ENCODE peak calls at places on chromosome 17, in four cellular contexts. One of them, this sample, is unnamed.

GRCh38 chr17:38562215-38562569 is 43.6 kb downstream of the SRCIN1 start:
- DNase-seq in stimulated activated CD4-positive, alpha-beta T cell treated with anti-CD3 and anti-CD28 coated beads, Interleukin-15, amount 100 ng/mL, for 24 hours: peak
- DNase-seq in Caco-2: no peak
- DNase-seq in AG08396: no peak
- DNase-seq in this sample: no peak

GRCh38 chr17:8935194-8935593 is 30.3 kb downstream of the PIK3R5 start:
- DNase-seq in AG08396: no peak
- DNase-seq in Caco-2: no peak
- DNase-seq in stimulated activated CD4-positive, alpha-beta T cell treated with anti-CD3 and anti-CD28 coated beads, Interleukin-15, amount 100 ng/mL, for 24 hours: peak
- DNase-seq in this sample: no peak

GRCh38 chr17:46943218-46943510 is 20.2 kb downstream of the GOSR2 start:
- DNase-seq in Caco-2: no peak
- DNase-seq in stimulated activated CD4-positive, alpha-beta T cell treated with anti-CD3 and anti-CD28 coated beads, Interleukin-15, amount 100 ng/mL, for 24 hours: no peak
- DNase-seq in AG08396: no peak
- DNase-seq in this sample: no peak

GRCh38 chr17:48804936-48805411 is 12.1 kb downstream of the TTLL6 start:
- DNase-seq in stimulated activated CD4-positive, alpha-beta T cell treated with anti-CD3 and anti-CD28 coated beads, Interleukin-15, amount 100 ng/mL, for 24 hours: peak
- DNase-seq in AG08396: peak
- DNase-seq in Caco-2: peak
- DNase-seq in this sample: peak

GRCh38 chr17:37885136-37885535 is 39.1 kb upstream of the TBC1D3K start:
- DNase-seq in Caco-2: no peak
- DNase-seq in stimulated activated CD4-positive, alpha-beta T cell treated with anti-CD3 and anti-CD28 coated beads, Interleukin-15, amount 100 ng/mL, for 24 hours: no peak
- DNase-seq in AG08396: no peak
- DNase-seq in this sample: no peak

GRCh38 chr17:40121191-40121885 is 433 bp upstream of the MSL1 start:
- DNase-seq in Caco-2: no peak
- DNase-seq in stimulated activated CD4-positive, alpha-beta T cell treated with anti-CD3 and anti-CD28 coated beads, Interleukin-15, amount 100 ng/mL, for 24 hours: peak
- DNase-seq in AG08396: peak
- DNase-seq in this sample: peak

GRCh38 chr17:42964161-42964932 is at the start of gene AARSD1:
- DNase-seq in stimulated activated CD4-positive, alpha-beta T cell treated with anti-CD3 and anti-CD28 coated beads, Interleukin-15, amount 100 ng/mL, for 24 hours: peak
- DNase-seq in Caco-2: peak
- DNase-seq in AG08396: peak
- DNase-seq in this sample: peak

GRCh38 chr17:1998426-1998784 is 26.7 kb downstream of the RTN4RL1 start:
- DNase-seq in AG08396: no peak
- DNase-seq in stimulated activated CD4-positive, alpha-beta T cell treated with anti-CD3 and anti-CD28 coated beads, Interleukin-15, amount 100 ng/mL, for 24 hours: peak
- DNase-seq in Caco-2: no peak
- DNase-seq in this sample: peak

GRCh38 chr17:77425791-77426641 is 285.2 kb downstream of the SEC14L1 start:
- DNase-seq in stimulated activated CD4-positive, alpha-beta T cell treated with anti-CD3 and anti-CD28 coated beads, Interleukin-15, amount 100 ng/mL, for 24 hours: peak
- DNase-seq in Caco-2: no peak
- DNase-seq in AG08396: peak
- DNase-seq in this sample: peak

GRCh38 chr17:794876-795275 is 12.7 kb downstream of the MRM3 start:
- DNase-seq in stimulated activated CD4-positive, alpha-beta T cell treated with anti-CD3 and anti-CD28 coated beads, Interleukin-15, amount 100 ng/mL, for 24 hours: peak
- DNase-seq in Caco-2: no peak
- DNase-seq in AG08396: peak
- DNase-seq in this sample: peak

GRCh38 chr17:42472709-42473521 is 14.2 kb downstream of the ATP6V0A1 start:
- DNase-seq in stimulated activated CD4-positive, alpha-beta T cell treated with anti-CD3 and anti-CD28 coated beads, Interleukin-15, amount 100 ng/mL, for 24 hours: no peak
- DNase-seq in Caco-2: no peak
- DNase-seq in AG08396: peak
- DNase-seq in this sample: peak

GRCh38 chr17:81519284-81520020 is 6.9 kb upstream of the ACTG1 start:
- DNase-seq in Caco-2: peak
- DNase-seq in stimulated activated CD4-positive, alpha-beta T cell treated with anti-CD3 and anti-CD28 coated beads, Interleukin-15, amount 100 ng/mL, for 24 hours: peak
- DNase-seq in AG08396: no peak
- DNase-seq in this sample: no peak

GRCh38 chr17:77668518-77668917 is 290.0 kb upstream of the TNRC6C start:
- DNase-seq in stimulated activated CD4-positive, alpha-beta T cell treated with anti-CD3 and anti-CD28 coated beads, Interleukin-15, amount 100 ng/mL, for 24 hours: no peak
- DNase-seq in Caco-2: no peak
- DNase-seq in AG08396: no peak
- DNase-seq in this sample: no peak